ENCODE peak calls at places on chromosomes 13 and 19, in seven cellular contexts. O, S, Q, H, W, B and F are unnamed samples.

GRCh38 chr13:47822036-47822435 is 179.0 kb downstream of the SUCLA2 start:
- DNase-seq in B (no peak), O (no peak), Q (no peak), H (no peak), S (no peak), W (no peak), F (no peak)

GRCh38 chr13:34750078-34750703 is 191.9 kb upstream of the NBEA start:
- DNase-seq in B (peak), O (no peak), Q (no peak), S (peak), W (no peak), H (no peak), F (no peak)

GRCh38 chr13:51063909-51064308 is 47.2 kb downstream of the C13orf42 start:
- DNase-seq in H (no peak), Q (no peak), S (no peak), O (no peak), B (no peak), W (no peak), F (no peak)

GRCh38 chr13:25872871-25873607 is 178.8 kb downstream of the SHISA2 start:
- DNase-seq in O (no peak), Q (peak), H (no peak), B (no peak), S (no peak), W (no peak), F (no peak)

GRCh38 chr19:7888145-7888825 is at the start of gene LRRC8E:
- DNase-seq in S (no peak), B (peak), H (no peak), Q (peak), O (no peak), W (no peak), F (peak)

GRCh38 chr13:110138009-110138699 is 168.8 kb downstream of the COL4A1 start:
- DNase-seq in B (peak), W (peak), Q (peak), O (no peak), H (no peak), S (peak), F (peak)

GRCh38 chr13:74575729-74576125 is 441.5 kb upstream of the KLF12 start:
- DNase-seq in W (no peak), O (peak), H (peak), B (peak), S (peak), Q (peak), F (no peak)

GRCh38 chr13:74246398-74246975 is 112.3 kb upstream of the KLF12 start:
- DNase-seq in W (no peak), O (no peak), Q (peak), H (peak), B (no peak), S (no peak), F (no peak)

GRCh38 chr13:44191504-44192171 is 182.0 kb upstream of the SERP2 start:
- DNase-seq in B (peak), S (no peak), W (no peak), O (peak), H (peak), Q (peak), F (peak)